ENCODE peak calls at places on chromosome 20, in six cellular contexts. N is H1, O is HepG2, R is K562, C is GM12878, Y is HCT116. J is an unnamed sample. For H3K4me1, the result is how much of the 10 kb centered on the place peaks cover.

GRCh38 chr20:43726811-43727338 is at the start of gene GTSF1L:
- DNase-seq in R (no peak), Y (no peak), N (no peak), O (no peak), C (no peak), J (no peak)

GRCh38 chr20:38623061-38623460 is 21.5 kb downstream of the ARHGAP40 start:
- DNase-seq in R (no peak), C (no peak), N (no peak), O (no peak), Y (no peak), J (no peak)

GRCh38 chr20:32610897-32611218 is 25.7 kb upstream of the NOL4L start:
- DNase-seq in N (no peak), C (no peak), Y (no peak), R (no peak), O (no peak), J (no peak)

GRCh38 chr20:46251211-46251673 is 57.1 kb downstream of the CDH22 start:
- DNase-seq in N (peak), R (peak), C (no peak), Y (no peak), O (no peak), J (no peak)

GRCh38 chr20:52294106-52294628 is 102.6 kb upstream of the ZFP64 start:
- DNase-seq in Y (no peak), O (no peak), C (no peak), N (no peak), R (no peak), J (no peak)

GRCh38 chr20:43583982-43584432 is 6.7 kb upstream of the IFT52 start:
- DNase-seq in O (peak), R (peak), C (no peak), Y (no peak), N (no peak), J (no peak)

GRCh38 chr20:59748555-59749292 is 144.4 kb downstream of the PHACTR3 start:
- DNase-seq in O (no peak), C (no peak), Y (no peak), R (no peak), N (no peak), J (no peak)

GRCh38 chr20:24708411-24709295 is 239.2 kb downstream of the SYNDIG1 start:
- DNase-seq in R (no peak), O (no peak), Y (no peak), C (no peak), N (peak), J (no peak)

GRCh38 chr20:478949-479429 is 16.7 kb upstream of the TBC1D20 start:
- DNase-seq in R (peak), O (peak), N (no peak), Y (peak), C (no peak), J (peak)

GRCh38 chr20:13034115-13034514 is 25.3 kb downstream of the SPTLC3 start:
- DNase-seq in Y (no peak), N (no peak), O (no peak), R (no peak), C (no peak), J (no peak)

GRCh38 chr20:51803157-51803854 is 985 bp upstream of the SALL4 start:
- DNase-seq in O (no peak), N (no peak), Y (no peak), R (no peak), C (no peak), J (no peak)

GRCh38 chr20:1322511-1323245 is 6.3 kb downstream of the SDCBP2 start:
- DNase-seq in R (no peak), C (no peak), N (no peak), O (no peak), Y (no peak), J (no peak)

GRCh38 chr20:2101935-2102584 is 433 bp downstream of the STK35 start:
- DNase-seq in R (peak), C (peak), N (peak), Y (peak), O (peak), J (peak)

GRCh38 chr20:16175322-16175721 is 397.9 kb downstream of the KIF16B start:
- DNase-seq in C (peak), Y (no peak), R (no peak), O (no peak), N (no peak), J (no peak)

GRCh38 chr20:57390604-57391438 is at the start of gene RBM38:
- DNase-seq in R (peak), Y (peak), C (no peak), O (peak), N (peak), J (no peak)

GRCh38 chr20:11676618-11677289 is 240.9 kb upstream of the BTBD3 start:
- DNase-seq in C (no peak), Y (peak), O (peak), N (peak), R (peak), J (peak)

GRCh38 chr20:15674253-15675145 is 898.7 kb downstream of the KIF16B start:
- DNase-seq in R (no peak), C (no peak), Y (no peak), O (no peak), N (no peak), J (no peak)

GRCh38 chr20:58665606-58666005 is 14.5 kb downstream of the STX16 start:
- DNase-seq in R (no peak), O (no peak), C (no peak), N (peak), Y (no peak), J (no peak)

GRCh38 chr20:22684072-22684762 is 99.8 kb upstream of the FOXA2 start:
- DNase-seq in N (peak), O (peak), C (peak), R (peak), Y (peak), J (peak)

GRCh38 chr20:46588532-46589509 is 38.4 kb upstream of the OCSTAMP start:
- DNase-seq in Y (no peak), O (no peak), N (no peak), C (no peak), R (no peak), J (no peak)

GRCh38 chr20:51801220-51801991 is 915 bp downstream of the SALL4 start:
- DNase-seq in R (no peak), Y (no peak), N (peak), O (no peak), C (no peak), J (no peak)

GRCh38 chr20:19210426-19211155 is 1.9 kb upstream of the SLC24A3 start:
- DNase-seq in N (no peak), R (no peak), Y (no peak), C (no peak), O (no peak), J (no peak)

GRCh38 chr20:14744723-14745122 is 407.3 kb upstream of the FLRT3 start:
- DNase-seq in R (no peak), C (peak), Y (no peak), O (no peak), N (no peak), J (no peak)

GRCh38 chr20:24485981-24486380 is 16.6 kb downstream of the SYNDIG1 start:
- DNase-seq in N (no peak), O (no peak), C (no peak), R (no peak), Y (no peak), J (no peak)

GRCh38 chr20:25223179-25223661 is 24.7 kb upstream of the PYGB start:
- DNase-seq in Y (peak), N (no peak), O (peak), C (no peak), R (peak), J (peak)

GRCh38 chr20:34541264-34541901 is 17.1 kb upstream of the MAP1LC3A start:
- DNase-seq in N (no peak), C (no peak), O (no peak), Y (no peak), R (no peak), J (no peak)

GRCh38 chr20:34544109-34544793 is 14.3 kb upstream of the MAP1LC3A start:
- DNase-seq in N (peak), O (no peak), Y (no peak), R (no peak), C (no peak), J (no peak)

GRCh38 chr20:34541917-34542316 is 16.6 kb upstream of the MAP1LC3A start:
- DNase-seq in O (no peak), C (no peak), N (no peak), R (no peak), Y (no peak), J (no peak)

GRCh38 chr20:34542439-34542838 is 16.1 kb upstream of the MAP1LC3A start:
- DNase-seq in C (no peak), R (no peak), O (no peak), Y (no peak), N (no peak), J (no peak)

GRCh38 chr20:34543457-34544056 is 15.0 kb upstream of the MAP1LC3A start:
- DNase-seq in R (no peak), O (no peak), C (no peak), N (no peak), Y (no peak), J (no peak)
- H3K4me1 ChIP-seq in R (under half), O (under half), C (under half), N (under half), Y (under half), J (under half)

GRCh38 chr20:4150095-4150492 is 134.7 kb upstream of the RNF24 start:
- DNase-seq in O (no peak), C (no peak), Y (no peak), N (no peak), R (no peak), J (no peak)
- TF ChIP-seq ZNF274 in O (no peak), C (no peak), Y (no peak), N (no peak), R (no peak), J (no peak)

GRCh38 chr20:62512812-62513211 is 37.0 kb upstream of the GATA5 start:
- DNase-seq in R (no peak), Y (no peak), O (no peak), C (no peak), N (no peak), J (no peak)

GRCh38 chr20:62515280-62515679 is 39.5 kb upstream of the GATA5 start:
- DNase-seq in N (no peak), C (no peak), R (no peak), O (no peak), Y (no peak), J (no peak)

GRCh38 chr20:62513991-62514390 is 38.2 kb upstream of the GATA5 start:
- DNase-seq in C (no peak), N (no peak), Y (no peak), R (no peak), O (no peak), J (no peak)

GRCh38 chr20:62511300-62511914 is 35.6 kb upstream of the GATA5 start:
- DNase-seq in O (no peak), C (no peak), N (no peak), R (peak), Y (no peak), J (no peak)

GRCh38 chr20:62511915-62512610 is 36.3 kb upstream of the GATA5 start:
- DNase-seq in C (no peak), R (no peak), O (no peak), Y (no peak), N (no peak), J (no peak)
- H3K4me1 ChIP-seq in C (under half), R (half or more), O (under half), Y (under half), N (under half), J (under half)

GRCh38 chr20:5544702-5545101 is 205.5 kb upstream of the SHLD1 start:
- DNase-seq in Y (no peak), R (no peak), N (no peak), C (no peak), O (no peak), J (no peak)

GRCh38 chr20:5550738-5551529 is 199.3 kb upstream of the SHLD1 start:
- DNase-seq in N (no peak), R (no peak), C (no peak), O (no peak), Y (no peak), J (no peak)

GRCh38 chr20:5549200-5549599 is 201.0 kb upstream of the SHLD1 start:
- DNase-seq in Y (no peak), O (no peak), C (no peak), R (no peak), N (no peak), J (no peak)

GRCh38 chr20:5545381-5545941 is 204.7 kb upstream of the SHLD1 start:
- DNase-seq in N (no peak), O (no peak), C (no peak), R (no peak), Y (no peak), J (no peak)

DNA sequence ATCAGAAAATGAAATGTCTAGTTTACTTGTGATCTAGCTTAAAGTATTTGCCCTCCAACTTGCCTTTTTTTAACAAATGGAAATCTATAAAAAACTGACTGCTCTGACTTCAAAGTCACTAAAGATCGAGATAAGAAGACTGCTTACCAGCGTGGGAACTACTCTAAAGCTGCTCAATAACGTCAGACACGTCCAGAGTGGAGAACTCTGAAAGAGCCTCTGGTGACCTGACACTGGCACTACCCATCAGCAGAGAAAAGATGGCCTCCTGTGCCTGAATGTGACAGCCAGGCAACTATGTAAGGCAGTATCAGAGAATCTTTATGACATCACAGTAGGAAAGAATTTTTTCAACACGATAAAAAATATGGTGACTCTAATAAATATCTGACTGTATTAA is 202.1 kb upstream of the SHLD1 start:
- DNase-seq in O (no peak), Y (no peak), C (no peak), R (no peak), N (no peak), J (no peak)
- TF ChIP-seq ZNF274 in O (no peak), Y (no peak), C (no peak), R (no peak), N (no peak), J (no peak)

GRCh38 chr20:50305636-50306477 is 115.2 kb downstream of the CEBPB start:
- DNase-seq in C (no peak), Y (no peak), R (peak), N (no peak), O (peak), J (no peak)
- H3K4me1 ChIP-seq in C (under half), Y (under half), R (under half), N (under half), O (half or more), J (under half)

GRCh38 chr20:45060341-45060740 is 40.6 kb downstream of the KCNS1 start:
- DNase-seq in N (no peak), C (no peak), Y (no peak), R (no peak), O (no peak), J (no peak)

GRCh38 chr20:45056473-45057148 is 44.3 kb downstream of the KCNS1 start:
- DNase-seq in O (no peak), N (no peak), R (no peak), Y (no peak), C (no peak), J (no peak)

GRCh38 chr20:45058168-45058850 is 42.6 kb downstream of the KCNS1 start:
- DNase-seq in Y (no peak), O (no peak), R (no peak), N (no peak), C (no peak), J (no peak)

GRCh38 chr20:45061244-45061643 is 39.7 kb downstream of the KCNS1 start:
- DNase-seq in C (no peak), R (no peak), Y (peak), O (no peak), N (no peak), J (no peak)

GRCh38 chr20:45059022-45059728 is 41.8 kb downstream of the KCNS1 start:
- DNase-seq in R (no peak), C (no peak), Y (no peak), O (no peak), N (no peak), J (no peak)
- TF ChIP-seq ZNF274 in R (no peak), C (no peak), Y (no peak), O (no peak), N (no peak), J (no peak)

GRCh38 chr20:37411408-37412306 is 65.7 kb downstream of the SRC start:
- DNase-seq in R (no peak), O (no peak), C (no peak), Y (no peak), N (no peak), J (no peak)
- H3K4me1 ChIP-seq in R (under half), O (half or more), C (under half), Y (under half), N (under half), J (under half)

GRCh38 chr20:61990484-61990883 is 75.2 kb downstream of the TAF4 start:
- DNase-seq in N (no peak), C (no peak), R (no peak), Y (no peak), O (no peak), J (no peak)

GRCh38 chr20:61988665-61989064 is 77.0 kb downstream of the TAF4 start:
- DNase-seq in R (no peak), C (no peak), N (no peak), O (no peak), Y (no peak), J (no peak)

GRCh38 chr20:61993058-61993457 is 72.6 kb downstream of the TAF4 start:
- DNase-seq in O (no peak), C (no peak), R (no peak), Y (no peak), N (no peak), J (no peak)

GRCh38 chr20:61989741-61990140 is 75.9 kb downstream of the TAF4 start:
- DNase-seq in C (no peak), O (no peak), Y (no peak), N (no peak), R (no peak), J (no peak)

DNA sequence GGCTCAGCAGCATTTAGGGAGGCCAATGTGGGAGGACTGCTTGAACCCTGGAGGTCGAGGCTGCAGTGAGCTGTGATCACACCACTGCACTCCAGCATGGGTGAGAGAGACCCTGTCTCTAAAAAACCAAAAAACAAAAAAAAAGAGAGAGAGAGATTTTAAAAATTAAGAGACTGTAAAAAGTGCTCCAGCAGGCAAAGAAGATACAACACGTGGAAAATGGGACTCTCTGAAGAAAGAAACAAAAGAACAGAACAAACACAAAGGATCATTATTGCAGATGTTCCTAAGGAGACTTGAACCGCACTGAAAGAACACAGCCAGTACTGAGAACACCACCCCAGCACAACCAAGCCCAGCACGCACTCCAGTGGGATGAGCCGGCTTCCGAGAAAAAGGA is 74.2 kb downstream of the TAF4 start:
- DNase-seq in N (no peak), O (no peak), C (no peak), R (no peak), Y (no peak), J (no peak)
- TF ChIP-seq ZNF274 in N (no peak), O (no peak), C (no peak), R (no peak), Y (no peak), J (no peak)

DNA sequence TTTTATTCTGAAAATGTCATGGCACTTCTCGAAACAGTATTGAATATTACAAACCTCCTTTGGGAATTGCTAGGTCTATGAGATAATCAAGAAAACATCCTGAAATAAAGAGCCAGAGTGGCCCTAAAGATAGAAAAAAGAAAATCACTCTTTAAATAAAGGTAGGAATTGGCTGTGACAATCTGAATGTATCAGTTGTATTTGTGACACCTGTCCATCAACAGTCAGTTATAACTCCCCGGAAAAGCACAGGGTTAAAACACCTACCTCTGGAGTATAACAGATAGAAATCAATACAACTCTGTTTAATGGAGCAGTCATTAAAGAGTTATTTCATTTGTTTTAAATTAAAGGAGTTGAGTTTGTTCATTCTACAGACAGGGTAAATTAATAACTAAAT is 21.2 kb downstream of the RNF24 start:
- DNase-seq in R (no peak), N (no peak), C (no peak), O (no peak), Y (no peak), J (no peak)
- H3K4me1 ChIP-seq in R (under half), N (under half), C (under half), O (under half), Y (under half), J (under half)

DNA sequence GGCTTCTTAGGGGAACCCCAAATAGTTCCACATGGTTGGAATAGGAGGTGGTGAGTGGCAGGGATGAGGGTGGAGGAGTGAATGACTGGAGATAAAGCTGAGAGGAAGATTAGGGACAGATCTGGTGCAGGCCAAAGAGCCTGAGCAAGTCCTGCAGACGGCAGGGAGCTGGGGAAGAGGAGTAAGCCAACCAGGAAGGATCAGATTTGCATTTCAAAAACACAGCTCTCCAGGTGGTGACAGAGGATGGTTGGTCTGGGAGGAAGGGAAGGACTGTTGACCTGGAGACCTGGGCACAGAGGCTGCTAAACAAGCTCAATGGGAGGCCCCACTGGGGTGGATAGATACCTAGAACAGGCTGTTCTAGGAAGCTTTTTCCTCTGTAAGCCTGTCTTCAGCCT is 56.8 kb upstream of the EPB41L1 start:
- DNase-seq in C (no peak), N (peak), Y (no peak), R (no peak), O (no peak), J (peak)
- TF ChIP-seq ZNF274 in C (no peak), N (no peak), Y (no peak), R (no peak), O (no peak), J (no peak)